ENCODE peak calls at places on chromosomes 13 and 19, in ten cellular contexts. One of them, this sample, is unnamed.
A peak's percentile ranks its signal among the peaks of the same experiment; 100 is the strongest.

GRCh38 chr19:41876847-41877489 is at the start of gene CD79A:
- DNase-seq in activated CD4-positive, alpha-beta memory T cell treated with anti-CD3 and anti-CD28 coated beads, Interleukin-2, amount 10 ng/mL, durations not matched to agents 7 days and 5 days: no peak
- DNase-seq in neural crest cell: no peak
- DNase-seq in nephron progenitor cell: no peak
- DNase-seq in SHP77: no peak
- DNase-seq in activated T-cell treated with anti-CD3 and anti-CD28 coated beads, Interleukin-2, amount 50 U/mL, for 1 hour: no peak
- DNase-seq in T-helper 17 cell: no peak
- DNase-seq in NCI-H524: no peak
- DNase-seq in activated CD4-positive, alpha-beta T cell treated with anti-CD3 and anti-CD28 coated beads, Interleukin-2, amount 50 U/mL, for 24 hours: no peak
- DNase-seq in stimulated activated CD8-positive, alpha-beta memory T cell treated with anti-CD3 and anti-CD28 coated beads, Interleukin-12 subunit alpha, Interleukin-12 subunit beta, amount 100 ng/mL, for 1 hour: no peak
- DNase-seq in this sample: no peak

GRCh38 chr13:72218966-72219365 is 352.0 kb upstream of the DACH1 start:
- DNase-seq in activated CD4-positive, alpha-beta memory T cell treated with anti-CD3 and anti-CD28 coated beads, Interleukin-2, amount 10 ng/mL, durations not matched to agents 7 days and 5 days: no peak
- DNase-seq in neural crest cell: no peak
- DNase-seq in nephron progenitor cell: no peak
- DNase-seq in SHP77: no peak
- DNase-seq in activated T-cell treated with anti-CD3 and anti-CD28 coated beads, Interleukin-2, amount 50 U/mL, for 1 hour: no peak
- DNase-seq in T-helper 17 cell: no peak
- DNase-seq in NCI-H524: no peak
- DNase-seq in activated CD4-positive, alpha-beta T cell treated with anti-CD3 and anti-CD28 coated beads, Interleukin-2, amount 50 U/mL, for 24 hours: no peak
- DNase-seq in stimulated activated CD8-positive, alpha-beta memory T cell treated with anti-CD3 and anti-CD28 coated beads, Interleukin-12 subunit alpha, Interleukin-12 subunit beta, amount 100 ng/mL, for 1 hour: no peak
- DNase-seq in this sample: no peak

GRCh38 chr13:73945871-73946270 is 188.3 kb downstream of the KLF12 start:
- DNase-seq in activated CD4-positive, alpha-beta memory T cell treated with anti-CD3 and anti-CD28 coated beads, Interleukin-2, amount 10 ng/mL, durations not matched to agents 7 days and 5 days: no peak
- DNase-seq in neural crest cell: no peak
- DNase-seq in nephron progenitor cell: no peak
- DNase-seq in SHP77: no peak
- DNase-seq in activated T-cell treated with anti-CD3 and anti-CD28 coated beads, Interleukin-2, amount 50 U/mL, for 1 hour: no peak
- DNase-seq in T-helper 17 cell: no peak
- DNase-seq in NCI-H524: no peak
- DNase-seq in activated CD4-positive, alpha-beta T cell treated with anti-CD3 and anti-CD28 coated beads, Interleukin-2, amount 50 U/mL, for 24 hours: no peak
- DNase-seq in stimulated activated CD8-positive, alpha-beta memory T cell treated with anti-CD3 and anti-CD28 coated beads, Interleukin-12 subunit alpha, Interleukin-12 subunit beta, amount 100 ng/mL, for 1 hour: no peak
- DNase-seq in this sample: no peak

GRCh38 chr13:26663801-26664200 is 96.8 kb downstream of the GPR12 start:
- DNase-seq in activated CD4-positive, alpha-beta memory T cell treated with anti-CD3 and anti-CD28 coated beads, Interleukin-2, amount 10 ng/mL, durations not matched to agents 7 days and 5 days: no peak
- DNase-seq in neural crest cell: no peak
- DNase-seq in nephron progenitor cell: no peak
- DNase-seq in SHP77: no peak
- DNase-seq in activated T-cell treated with anti-CD3 and anti-CD28 coated beads, Interleukin-2, amount 50 U/mL, for 1 hour: no peak
- DNase-seq in T-helper 17 cell: no peak
- DNase-seq in NCI-H524: no peak
- DNase-seq in activated CD4-positive, alpha-beta T cell treated with anti-CD3 and anti-CD28 coated beads, Interleukin-2, amount 50 U/mL, for 24 hours: no peak
- DNase-seq in stimulated activated CD8-positive, alpha-beta memory T cell treated with anti-CD3 and anti-CD28 coated beads, Interleukin-12 subunit alpha, Interleukin-12 subunit beta, amount 100 ng/mL, for 1 hour: no peak
- DNase-seq in this sample: peak; percentile 32

GRCh38 chr19:15417699-15418098 is 1.1 kb downstream of the AKAP8L start:
- DNase-seq in activated CD4-positive, alpha-beta memory T cell treated with anti-CD3 and anti-CD28 coated beads, Interleukin-2, amount 10 ng/mL, durations not matched to agents 7 days and 5 days: no peak
- DNase-seq in neural crest cell: no peak
- DNase-seq in nephron progenitor cell: peak; percentile 41
- DNase-seq in SHP77: no peak
- DNase-seq in activated T-cell treated with anti-CD3 and anti-CD28 coated beads, Interleukin-2, amount 50 U/mL, for 1 hour: no peak
- DNase-seq in T-helper 17 cell: no peak
- DNase-seq in NCI-H524: no peak
- DNase-seq in activated CD4-positive, alpha-beta T cell treated with anti-CD3 and anti-CD28 coated beads, Interleukin-2, amount 50 U/mL, for 24 hours: no peak
- DNase-seq in stimulated activated CD8-positive, alpha-beta memory T cell treated with anti-CD3 and anti-CD28 coated beads, Interleukin-12 subunit alpha, Interleukin-12 subunit beta, amount 100 ng/mL, for 1 hour: no peak
- DNase-seq in this sample: no peak

GRCh38 chr19:1026189-1027019 is at the start of gene CNN2:
- DNase-seq in activated CD4-positive, alpha-beta memory T cell treated with anti-CD3 and anti-CD28 coated beads, Interleukin-2, amount 10 ng/mL, durations not matched to agents 7 days and 5 days: peak; percentile 78
- DNase-seq in neural crest cell: peak; percentile 62
- DNase-seq in nephron progenitor cell: peak; percentile 88
- DNase-seq in SHP77: no peak
- DNase-seq in activated T-cell treated with anti-CD3 and anti-CD28 coated beads, Interleukin-2, amount 50 U/mL, for 1 hour: peak; percentile 76
- DNase-seq in T-helper 17 cell: peak; percentile 69
- DNase-seq in NCI-H524: no peak
- DNase-seq in activated CD4-positive, alpha-beta T cell treated with anti-CD3 and anti-CD28 coated beads, Interleukin-2, amount 50 U/mL, for 24 hours: no peak
- DNase-seq in stimulated activated CD8-positive, alpha-beta memory T cell treated with anti-CD3 and anti-CD28 coated beads, Interleukin-12 subunit alpha, Interleukin-12 subunit beta, amount 100 ng/mL, for 1 hour: peak; percentile 50
- DNase-seq in this sample: no peak

GRCh38 chr19:41457241-41457640 is 14.3 kb downstream of the ERICH4 start:
- DNase-seq in activated CD4-positive, alpha-beta memory T cell treated with anti-CD3 and anti-CD28 coated beads, Interleukin-2, amount 10 ng/mL, durations not matched to agents 7 days and 5 days: no peak
- DNase-seq in neural crest cell: no peak
- DNase-seq in nephron progenitor cell: no peak
- DNase-seq in SHP77: no peak
- DNase-seq in activated T-cell treated with anti-CD3 and anti-CD28 coated beads, Interleukin-2, amount 50 U/mL, for 1 hour: no peak
- DNase-seq in T-helper 17 cell: no peak
- DNase-seq in NCI-H524: no peak
- DNase-seq in activated CD4-positive, alpha-beta T cell treated with anti-CD3 and anti-CD28 coated beads, Interleukin-2, amount 50 U/mL, for 24 hours: no peak
- DNase-seq in stimulated activated CD8-positive, alpha-beta memory T cell treated with anti-CD3 and anti-CD28 coated beads, Interleukin-12 subunit alpha, Interleukin-12 subunit beta, amount 100 ng/mL, for 1 hour: no peak
- DNase-seq in this sample: no peak

GRCh38 chr13:42574435-42575311 is 721 bp downstream of the TNFSF11 start:
- DNase-seq in activated CD4-positive, alpha-beta memory T cell treated with anti-CD3 and anti-CD28 coated beads, Interleukin-2, amount 10 ng/mL, durations not matched to agents 7 days and 5 days: peak; percentile 57
- DNase-seq in neural crest cell: no peak
- DNase-seq in nephron progenitor cell: peak; percentile 4
- DNase-seq in SHP77: no peak
- DNase-seq in activated T-cell treated with anti-CD3 and anti-CD28 coated beads, Interleukin-2, amount 50 U/mL, for 1 hour: peak; percentile 40
- DNase-seq in T-helper 17 cell: no peak
- DNase-seq in NCI-H524: no peak
- DNase-seq in activated CD4-positive, alpha-beta T cell treated with anti-CD3 and anti-CD28 coated beads, Interleukin-2, amount 50 U/mL, for 24 hours: peak; percentile 62
- DNase-seq in stimulated activated CD8-positive, alpha-beta memory T cell treated with anti-CD3 and anti-CD28 coated beads, Interleukin-12 subunit alpha, Interleukin-12 subunit beta, amount 100 ng/mL, for 1 hour: peak; percentile 21
- DNase-seq in this sample: no peak

GRCh38 chr13:112770504-112770903 is 80.7 kb downstream of the ATP11A start:
- DNase-seq in activated CD4-positive, alpha-beta memory T cell treated with anti-CD3 and anti-CD28 coated beads, Interleukin-2, amount 10 ng/mL, durations not matched to agents 7 days and 5 days: no peak
- DNase-seq in neural crest cell: no peak
- DNase-seq in nephron progenitor cell: peak; percentile 45
- DNase-seq in SHP77: no peak
- DNase-seq in activated T-cell treated with anti-CD3 and anti-CD28 coated beads, Interleukin-2, amount 50 U/mL, for 1 hour: no peak
- DNase-seq in T-helper 17 cell: no peak
- DNase-seq in NCI-H524: no peak
- DNase-seq in activated CD4-positive, alpha-beta T cell treated with anti-CD3 and anti-CD28 coated beads, Interleukin-2, amount 50 U/mL, for 24 hours: no peak
- DNase-seq in stimulated activated CD8-positive, alpha-beta memory T cell treated with anti-CD3 and anti-CD28 coated beads, Interleukin-12 subunit alpha, Interleukin-12 subunit beta, amount 100 ng/mL, for 1 hour: no peak
- DNase-seq in this sample: no peak

GRCh38 chr13:113732961-113733950 is 25.8 kb upstream of the TMEM255B start:
- DNase-seq in activated CD4-positive, alpha-beta memory T cell treated with anti-CD3 and anti-CD28 coated beads, Interleukin-2, amount 10 ng/mL, durations not matched to agents 7 days and 5 days: no peak
- DNase-seq in neural crest cell: no peak
- DNase-seq in nephron progenitor cell: no peak
- DNase-seq in SHP77: no peak
- DNase-seq in activated T-cell treated with anti-CD3 and anti-CD28 coated beads, Interleukin-2, amount 50 U/mL, for 1 hour: no peak
- DNase-seq in T-helper 17 cell: no peak
- DNase-seq in NCI-H524: no peak
- DNase-seq in activated CD4-positive, alpha-beta T cell treated with anti-CD3 and anti-CD28 coated beads, Interleukin-2, amount 50 U/mL, for 24 hours: no peak
- DNase-seq in stimulated activated CD8-positive, alpha-beta memory T cell treated with anti-CD3 and anti-CD28 coated beads, Interleukin-12 subunit alpha, Interleukin-12 subunit beta, amount 100 ng/mL, for 1 hour: no peak
- DNase-seq in this sample: no peak

GRCh38 chr13:111620586-111620985 is 300.1 kb downstream of the TEX29 start:
- DNase-seq in activated CD4-positive, alpha-beta memory T cell treated with anti-CD3 and anti-CD28 coated beads, Interleukin-2, amount 10 ng/mL, durations not matched to agents 7 days and 5 days: no peak
- DNase-seq in neural crest cell: no peak
- DNase-seq in nephron progenitor cell: no peak
- DNase-seq in SHP77: no peak
- DNase-seq in activated T-cell treated with anti-CD3 and anti-CD28 coated beads, Interleukin-2, amount 50 U/mL, for 1 hour: no peak
- DNase-seq in T-helper 17 cell: no peak
- DNase-seq in NCI-H524: no peak
- DNase-seq in activated CD4-positive, alpha-beta T cell treated with anti-CD3 and anti-CD28 coated beads, Interleukin-2, amount 50 U/mL, for 24 hours: no peak
- DNase-seq in stimulated activated CD8-positive, alpha-beta memory T cell treated with anti-CD3 and anti-CD28 coated beads, Interleukin-12 subunit alpha, Interleukin-12 subunit beta, amount 100 ng/mL, for 1 hour: no peak
- DNase-seq in this sample: no peak

GRCh38 chr19:58079792-58080191 is 18.2 kb downstream of the ZSCAN18 start:
- DNase-seq in activated CD4-positive, alpha-beta memory T cell treated with anti-CD3 and anti-CD28 coated beads, Interleukin-2, amount 10 ng/mL, durations not matched to agents 7 days and 5 days: no peak
- DNase-seq in neural crest cell: no peak
- DNase-seq in nephron progenitor cell: no peak
- DNase-seq in SHP77: no peak
- DNase-seq in activated T-cell treated with anti-CD3 and anti-CD28 coated beads, Interleukin-2, amount 50 U/mL, for 1 hour: no peak
- DNase-seq in T-helper 17 cell: no peak
- DNase-seq in NCI-H524: no peak
- DNase-seq in activated CD4-positive, alpha-beta T cell treated with anti-CD3 and anti-CD28 coated beads, Interleukin-2, amount 50 U/mL, for 24 hours: no peak
- DNase-seq in stimulated activated CD8-positive, alpha-beta memory T cell treated with anti-CD3 and anti-CD28 coated beads, Interleukin-12 subunit alpha, Interleukin-12 subunit beta, amount 100 ng/mL, for 1 hour: no peak
- DNase-seq in this sample: no peak

GRCh38 chr19:11373166-11373884 is 1.1 kb upstream of the SWSAP1 start:
- DNase-seq in activated CD4-positive, alpha-beta memory T cell treated with anti-CD3 and anti-CD28 coated beads, Interleukin-2, amount 10 ng/mL, durations not matched to agents 7 days and 5 days: no peak
- DNase-seq in neural crest cell: peak; percentile 65
- DNase-seq in nephron progenitor cell: peak; percentile 64
- DNase-seq in SHP77: peak; percentile 82
- DNase-seq in activated T-cell treated with anti-CD3 and anti-CD28 coated beads, Interleukin-2, amount 50 U/mL, for 1 hour: no peak
- DNase-seq in T-helper 17 cell: no peak
- DNase-seq in NCI-H524: peak; percentile 73
- DNase-seq in activated CD4-positive, alpha-beta T cell treated with anti-CD3 and anti-CD28 coated beads, Interleukin-2, amount 50 U/mL, for 24 hours: no peak
- DNase-seq in stimulated activated CD8-positive, alpha-beta memory T cell treated with anti-CD3 and anti-CD28 coated beads, Interleukin-12 subunit alpha, Interleukin-12 subunit beta, amount 100 ng/mL, for 1 hour: no peak
- DNase-seq in this sample: peak; percentile 80

GRCh38 chr19:8161135-8161646 is 11.8 kb upstream of the FBN3 start:
- DNase-seq in activated CD4-positive, alpha-beta memory T cell treated with anti-CD3 and anti-CD28 coated beads, Interleukin-2, amount 10 ng/mL, durations not matched to agents 7 days and 5 days: peak; percentile 18
- DNase-seq in neural crest cell: no peak
- DNase-seq in nephron progenitor cell: no peak
- DNase-seq in SHP77: peak; percentile 39
- DNase-seq in activated T-cell treated with anti-CD3 and anti-CD28 coated beads, Interleukin-2, amount 50 U/mL, for 1 hour: no peak
- DNase-seq in T-helper 17 cell: no peak
- DNase-seq in NCI-H524: peak; percentile 58
- DNase-seq in activated CD4-positive, alpha-beta T cell treated with anti-CD3 and anti-CD28 coated beads, Interleukin-2, amount 50 U/mL, for 24 hours: no peak
- DNase-seq in stimulated activated CD8-positive, alpha-beta memory T cell treated with anti-CD3 and anti-CD28 coated beads, Interleukin-12 subunit alpha, Interleukin-12 subunit beta, amount 100 ng/mL, for 1 hour: no peak
- DNase-seq in this sample: no peak

GRCh38 chr19:45030825-45031224 is 8.0 kb upstream of the CLASRP start:
- DNase-seq in activated CD4-positive, alpha-beta memory T cell treated with anti-CD3 and anti-CD28 coated beads, Interleukin-2, amount 10 ng/mL, durations not matched to agents 7 days and 5 days: no peak
- DNase-seq in neural crest cell: no peak
- DNase-seq in nephron progenitor cell: no peak
- DNase-seq in SHP77: no peak
- DNase-seq in activated T-cell treated with anti-CD3 and anti-CD28 coated beads, Interleukin-2, amount 50 U/mL, for 1 hour: no peak
- DNase-seq in T-helper 17 cell: no peak
- DNase-seq in NCI-H524: no peak
- DNase-seq in activated CD4-positive, alpha-beta T cell treated with anti-CD3 and anti-CD28 coated beads, Interleukin-2, amount 50 U/mL, for 24 hours: no peak
- DNase-seq in stimulated activated CD8-positive, alpha-beta memory T cell treated with anti-CD3 and anti-CD28 coated beads, Interleukin-12 subunit alpha, Interleukin-12 subunit beta, amount 100 ng/mL, for 1 hour: no peak
- DNase-seq in this sample: no peak

GRCh38 chr13:96779691-96780090 is 214.6 kb downstream of the OXGR1 start:
- DNase-seq in activated CD4-positive, alpha-beta memory T cell treated with anti-CD3 and anti-CD28 coated beads, Interleukin-2, amount 10 ng/mL, durations not matched to agents 7 days and 5 days: no peak
- DNase-seq in neural crest cell: no peak
- DNase-seq in nephron progenitor cell: no peak
- DNase-seq in SHP77: no peak
- DNase-seq in activated T-cell treated with anti-CD3 and anti-CD28 coated beads, Interleukin-2, amount 50 U/mL, for 1 hour: no peak
- DNase-seq in T-helper 17 cell: no peak
- DNase-seq in NCI-H524: no peak
- DNase-seq in activated CD4-positive, alpha-beta T cell treated with anti-CD3 and anti-CD28 coated beads, Interleukin-2, amount 50 U/mL, for 24 hours: no peak
- DNase-seq in stimulated activated CD8-positive, alpha-beta memory T cell treated with anti-CD3 and anti-CD28 coated beads, Interleukin-12 subunit alpha, Interleukin-12 subunit beta, amount 100 ng/mL, for 1 hour: no peak
- DNase-seq in this sample: no peak

GRCh38 chr13:25171517-25172302 is at the start of gene AMER2:
- DNase-seq in activated CD4-positive, alpha-beta memory T cell treated with anti-CD3 and anti-CD28 coated beads, Interleukin-2, amount 10 ng/mL, durations not matched to agents 7 days and 5 days: no peak
- DNase-seq in neural crest cell: peak; percentile 55
- DNase-seq in nephron progenitor cell: peak; percentile 86
- DNase-seq in SHP77: no peak
- DNase-seq in activated T-cell treated with anti-CD3 and anti-CD28 coated beads, Interleukin-2, amount 50 U/mL, for 1 hour: no peak
- DNase-seq in T-helper 17 cell: no peak
- DNase-seq in NCI-H524: peak; percentile 84
- DNase-seq in activated CD4-positive, alpha-beta T cell treated with anti-CD3 and anti-CD28 coated beads, Interleukin-2, amount 50 U/mL, for 24 hours: no peak
- DNase-seq in stimulated activated CD8-positive, alpha-beta memory T cell treated with anti-CD3 and anti-CD28 coated beads, Interleukin-12 subunit alpha, Interleukin-12 subunit beta, amount 100 ng/mL, for 1 hour: no peak
- DNase-seq in this sample: peak; percentile 67

GRCh38 chr13:59354665-59355064 is 809.1 kb downstream of the DIAPH3 start:
- DNase-seq in activated CD4-positive, alpha-beta memory T cell treated with anti-CD3 and anti-CD28 coated beads, Interleukin-2, amount 10 ng/mL, durations not matched to agents 7 days and 5 days: no peak
- DNase-seq in neural crest cell: no peak
- DNase-seq in nephron progenitor cell: no peak
- DNase-seq in SHP77: no peak
- DNase-seq in activated T-cell treated with anti-CD3 and anti-CD28 coated beads, Interleukin-2, amount 50 U/mL, for 1 hour: no peak
- DNase-seq in T-helper 17 cell: no peak
- DNase-seq in NCI-H524: no peak
- DNase-seq in activated CD4-positive, alpha-beta T cell treated with anti-CD3 and anti-CD28 coated beads, Interleukin-2, amount 50 U/mL, for 24 hours: no peak
- DNase-seq in stimulated activated CD8-positive, alpha-beta memory T cell treated with anti-CD3 and anti-CD28 coated beads, Interleukin-12 subunit alpha, Interleukin-12 subunit beta, amount 100 ng/mL, for 1 hour: no peak
- DNase-seq in this sample: no peak

GRCh38 chr19:50272263-50272897 is 56.8 kb downstream of the KCNC3 start:
- DNase-seq in activated CD4-positive, alpha-beta memory T cell treated with anti-CD3 and anti-CD28 coated beads, Interleukin-2, amount 10 ng/mL, durations not matched to agents 7 days and 5 days: no peak
- DNase-seq in neural crest cell: no peak
- DNase-seq in nephron progenitor cell: no peak
- DNase-seq in SHP77: no peak
- DNase-seq in activated T-cell treated with anti-CD3 and anti-CD28 coated beads, Interleukin-2, amount 50 U/mL, for 1 hour: no peak
- DNase-seq in T-helper 17 cell: no peak
- DNase-seq in NCI-H524: no peak
- DNase-seq in activated CD4-positive, alpha-beta T cell treated with anti-CD3 and anti-CD28 coated beads, Interleukin-2, amount 50 U/mL, for 24 hours: no peak
- DNase-seq in stimulated activated CD8-positive, alpha-beta memory T cell treated with anti-CD3 and anti-CD28 coated beads, Interleukin-12 subunit alpha, Interleukin-12 subunit beta, amount 100 ng/mL, for 1 hour: no peak
- DNase-seq in this sample: no peak

GRCh38 chr13:56886398-56886797 is 254.3 kb upstream of the PRR20A start:
- DNase-seq in activated CD4-positive, alpha-beta memory T cell treated with anti-CD3 and anti-CD28 coated beads, Interleukin-2, amount 10 ng/mL, durations not matched to agents 7 days and 5 days: no peak
- DNase-seq in neural crest cell: no peak
- DNase-seq in nephron progenitor cell: no peak
- DNase-seq in SHP77: no peak
- DNase-seq in activated T-cell treated with anti-CD3 and anti-CD28 coated beads, Interleukin-2, amount 50 U/mL, for 1 hour: no peak
- DNase-seq in T-helper 17 cell: no peak
- DNase-seq in NCI-H524: peak; percentile 53
- DNase-seq in activated CD4-positive, alpha-beta T cell treated with anti-CD3 and anti-CD28 coated beads, Interleukin-2, amount 50 U/mL, for 24 hours: no peak
- DNase-seq in stimulated activated CD8-positive, alpha-beta memory T cell treated with anti-CD3 and anti-CD28 coated beads, Interleukin-12 subunit alpha, Interleukin-12 subunit beta, amount 100 ng/mL, for 1 hour: no peak
- DNase-seq in this sample: peak; percentile 70

GRCh38 chr13:66087149-66087780 is 1142.9 kb downstream of the PCDH9 start:
- DNase-seq in activated CD4-positive, alpha-beta memory T cell treated with anti-CD3 and anti-CD28 coated beads, Interleukin-2, amount 10 ng/mL, durations not matched to agents 7 days and 5 days: no peak
- DNase-seq in neural crest cell: no peak
- DNase-seq in nephron progenitor cell: no peak
- DNase-seq in SHP77: no peak
- DNase-seq in activated T-cell treated with anti-CD3 and anti-CD28 coated beads, Interleukin-2, amount 50 U/mL, for 1 hour: no peak
- DNase-seq in T-helper 17 cell: no peak
- DNase-seq in NCI-H524: no peak
- DNase-seq in activated CD4-positive, alpha-beta T cell treated with anti-CD3 and anti-CD28 coated beads, Interleukin-2, amount 50 U/mL, for 24 hours: no peak
- DNase-seq in stimulated activated CD8-positive, alpha-beta memory T cell treated with anti-CD3 and anti-CD28 coated beads, Interleukin-12 subunit alpha, Interleukin-12 subunit beta, amount 100 ng/mL, for 1 hour: no peak
- DNase-seq in this sample: no peak

GRCh38 chr13:106573855-106574254 is 5.9 kb upstream of the ARGLU1 start:
- DNase-seq in activated CD4-positive, alpha-beta memory T cell treated with anti-CD3 and anti-CD28 coated beads, Interleukin-2, amount 10 ng/mL, durations not matched to agents 7 days and 5 days: no peak
- DNase-seq in neural crest cell: no peak
- DNase-seq in nephron progenitor cell: no peak
- DNase-seq in SHP77: no peak
- DNase-seq in activated T-cell treated with anti-CD3 and anti-CD28 coated beads, Interleukin-2, amount 50 U/mL, for 1 hour: no peak
- DNase-seq in T-helper 17 cell: no peak
- DNase-seq in NCI-H524: no peak
- DNase-seq in activated CD4-positive, alpha-beta T cell treated with anti-CD3 and anti-CD28 coated beads, Interleukin-2, amount 50 U/mL, for 24 hours: no peak
- DNase-seq in stimulated activated CD8-positive, alpha-beta memory T cell treated with anti-CD3 and anti-CD28 coated beads, Interleukin-12 subunit alpha, Interleukin-12 subunit beta, amount 100 ng/mL, for 1 hour: no peak
- DNase-seq in this sample: no peak

GRCh38 chr19:50384685-50385535 is 763 bp downstream of the POLD1 start:
- DNase-seq in activated CD4-positive, alpha-beta memory T cell treated with anti-CD3 and anti-CD28 coated beads, Interleukin-2, amount 10 ng/mL, durations not matched to agents 7 days and 5 days: no peak
- DNase-seq in neural crest cell: no peak
- DNase-seq in nephron progenitor cell: no peak
- DNase-seq in SHP77: no peak
- DNase-seq in activated T-cell treated with anti-CD3 and anti-CD28 coated beads, Interleukin-2, amount 50 U/mL, for 1 hour: no peak
- DNase-seq in T-helper 17 cell: no peak
- DNase-seq in NCI-H524: no peak
- DNase-seq in activated CD4-positive, alpha-beta T cell treated with anti-CD3 and anti-CD28 coated beads, Interleukin-2, amount 50 U/mL, for 24 hours: no peak
- DNase-seq in stimulated activated CD8-positive, alpha-beta memory T cell treated with anti-CD3 and anti-CD28 coated beads, Interleukin-12 subunit alpha, Interleukin-12 subunit beta, amount 100 ng/mL, for 1 hour: no peak
- DNase-seq in this sample: no peak

GRCh38 chr19:289651-290538 is 1.3 kb downstream of the PLPP2 start:
- DNase-seq in activated CD4-positive, alpha-beta memory T cell treated with anti-CD3 and anti-CD28 coated beads, Interleukin-2, amount 10 ng/mL, durations not matched to agents 7 days and 5 days: peak; percentile 34
- DNase-seq in neural crest cell: no peak
- DNase-seq in nephron progenitor cell: no peak
- DNase-seq in SHP77: no peak
- DNase-seq in activated T-cell treated with anti-CD3 and anti-CD28 coated beads, Interleukin-2, amount 50 U/mL, for 1 hour: peak; percentile 49
- DNase-seq in T-helper 17 cell: no peak
- DNase-seq in NCI-H524: no peak
- DNase-seq in activated CD4-positive, alpha-beta T cell treated with anti-CD3 and anti-CD28 coated beads, Interleukin-2, amount 50 U/mL, for 24 hours: no peak
- DNase-seq in stimulated activated CD8-positive, alpha-beta memory T cell treated with anti-CD3 and anti-CD28 coated beads, Interleukin-12 subunit alpha, Interleukin-12 subunit beta, amount 100 ng/mL, for 1 hour: peak; percentile 13
- DNase-seq in this sample: no peak

This sample was measured in NCI-H1092.